ENCODE peak calls at places on chromosomes 6 and 20, in seven cellular contexts. One of them, this sample, is unnamed.

GRCh38 chr6:43505718-43506117 is 4.4 kb downstream of the LRRC73 start:
- DNase-seq in cardiac fibroblast: no peak
- DNase-seq in HEK293T: no peak
- DNase-seq in progenitor cell of endocrine pancreas: no peak
- DNase-seq in midbrain: no peak
- DNase-seq in GM23338: peak
- DNase-seq in A549: no peak
- DNase-seq in this sample: no peak

GRCh38 chr6:27924179-27924578 is 12.0 kb upstream of the OR2B2 start:
- DNase-seq in GM23338: no peak
- DNase-seq in cardiac fibroblast: no peak
- DNase-seq in A549: no peak
- DNase-seq in HEK293T: no peak
- DNase-seq in progenitor cell of endocrine pancreas: no peak
- DNase-seq in midbrain: no peak
- DNase-seq in this sample: no peak

GRCh38 chr6:144160452-144160851 is 10.1 kb downstream of the STX11 start:
- DNase-seq in HEK293T: no peak
- DNase-seq in midbrain: no peak
- DNase-seq in cardiac fibroblast: no peak
- DNase-seq in A549: no peak
- DNase-seq in GM23338: no peak
- DNase-seq in progenitor cell of endocrine pancreas: no peak
- DNase-seq in this sample: no peak

GRCh38 chr6:66662196-66662595 is 955.2 kb upstream of the EYS start:
- DNase-seq in midbrain: no peak
- DNase-seq in HEK293T: no peak
- DNase-seq in GM23338: peak
- DNase-seq in A549: no peak
- DNase-seq in progenitor cell of endocrine pancreas: no peak
- DNase-seq in cardiac fibroblast: peak
- DNase-seq in this sample: no peak

GRCh38 chr6:130982941-130983456 is 80.0 kb downstream of the EPB41L2 start:
- DNase-seq in GM23338: no peak
- DNase-seq in midbrain: no peak
- DNase-seq in A549: no peak
- DNase-seq in HEK293T: no peak
- DNase-seq in progenitor cell of endocrine pancreas: no peak
- DNase-seq in cardiac fibroblast: no peak
- DNase-seq in this sample: no peak

GRCh38 chr20:45292343-45292742 is 14.3 kb upstream of the RBPJL start:
- DNase-seq in A549: no peak
- DNase-seq in GM23338: no peak
- DNase-seq in HEK293T: no peak
- DNase-seq in midbrain: no peak
- DNase-seq in progenitor cell of endocrine pancreas: no peak
- DNase-seq in cardiac fibroblast: no peak
- DNase-seq in this sample: no peak

GRCh38 chr20:31835977-31836852 is 9.2 kb downstream of the FOXS1 start:
- DNase-seq in GM23338: no peak
- DNase-seq in A549: peak
- DNase-seq in midbrain: peak
- DNase-seq in HEK293T: peak
- DNase-seq in cardiac fibroblast: peak
- DNase-seq in progenitor cell of endocrine pancreas: no peak
- DNase-seq in this sample: peak

GRCh38 chr20:6061544-6061943 is 7.7 kb upstream of the LRRN4 start:
- DNase-seq in midbrain: no peak
- DNase-seq in progenitor cell of endocrine pancreas: no peak
- DNase-seq in GM23338: no peak
- DNase-seq in cardiac fibroblast: no peak
- DNase-seq in HEK293T: no peak
- DNase-seq in A549: no peak
- DNase-seq in this sample: no peak

GRCh38 chr6:36605560-36606391 is 11.6 kb downstream of the SRSF3 start:
- DNase-seq in A549: no peak
- DNase-seq in progenitor cell of endocrine pancreas: no peak
- DNase-seq in cardiac fibroblast: no peak
- DNase-seq in midbrain: no peak
- DNase-seq in GM23338: no peak
- DNase-seq in HEK293T: no peak
- DNase-seq in this sample: no peak

GRCh38 chr6:107033136-107033535 is 5.1 kb downstream of the MTRES1 start:
- DNase-seq in A549: no peak
- DNase-seq in midbrain: no peak
- DNase-seq in progenitor cell of endocrine pancreas: no peak
- DNase-seq in GM23338: no peak
- DNase-seq in cardiac fibroblast: no peak
- DNase-seq in HEK293T: no peak
- DNase-seq in this sample: no peak

GRCh38 chr6:44498436-44498835 is 110.9 kb downstream of the CDC5L start:
- DNase-seq in midbrain: no peak
- DNase-seq in GM23338: no peak
- DNase-seq in cardiac fibroblast: no peak
- DNase-seq in A549: no peak
- DNase-seq in HEK293T: no peak
- DNase-seq in progenitor cell of endocrine pancreas: no peak
- DNase-seq in this sample: no peak

This sample was measured in posterior vena cava.